ENCODE peak calls at places on chromosomes 13 and 19, in ten cellular contexts. X, L, Y, A, E, P, T, G, J and H are unnamed samples.

GRCh38 chr13:112363867-112364528 is 12.2 kb upstream of the SPACA7 start:
- DNase-seq in X (no peak), L (no peak), Y (no peak), A (no peak), E (no peak), P (no peak), T (no peak), G (no peak), J (no peak), H (no peak)

GRCh38 chr13:40639226-40639681 is 27.2 kb downstream of the FOXO1 start:
- DNase-seq in X (no peak), L (no peak), Y (no peak), A (no peak), E (no peak), P (no peak), T (no peak), G (no peak), J (no peak), H (no peak)

GRCh38 chr13:22662771-22663170 is 518.0 kb upstream of the SGCG start:
- DNase-seq in X (no peak), L (no peak), Y (no peak), A (no peak), E (no peak), P (no peak), T (no peak), G (no peak), J (no peak), H (no peak)

GRCh38 chr19:45179063-45179847 is 671 bp downstream of the BLOC1S3 start:
- DNase-seq in X (no peak), L (peak), Y (peak), A (no peak), E (no peak), P (no peak), T (peak), G (no peak), J (peak), H (no peak)

GRCh38 chr13:113172419-113172926 is 14.0 kb downstream of the PROZ start:
- DNase-seq in X (no peak), L (no peak), Y (no peak), A (no peak), E (no peak), P (no peak), T (no peak), G (no peak), J (no peak), H (no peak)

GRCh38 chr13:109254271-109254670 is 532.1 kb downstream of the IRS2 start:
- DNase-seq in X (no peak), L (no peak), Y (no peak), A (no peak), E (no peak), P (no peak), T (no peak), G (no peak), J (no peak), H (no peak)

GRCh38 chr13:96958286-96958891 is 35.9 kb downstream of the OXGR1 start:
- DNase-seq in X (no peak), L (peak), Y (no peak), A (no peak), E (no peak), P (no peak), T (peak), G (no peak), J (peak), H (no peak)

GRCh38 chr13:73072501-73072900 is 13.7 kb downstream of the KLF5 start:
- DNase-seq in X (no peak), L (no peak), Y (no peak), A (no peak), E (no peak), P (no peak), T (no peak), G (no peak), J (no peak), H (no peak)

GRCh38 chr13:32639502-32640105 is 53.4 kb downstream of the PDS5B start:
- DNase-seq in X (no peak), L (peak), Y (peak), A (peak), E (peak), P (peak), T (peak), G (no peak), J (peak), H (no peak)

GRCh38 chr13:92734545-92734944 is 492.1 kb upstream of the GPC6 start:
- DNase-seq in X (no peak), L (no peak), Y (no peak), A (no peak), E (no peak), P (no peak), T (no peak), G (no peak), J (no peak), H (no peak)

GRCh38 chr19:38830039-38830733 is 1.4 kb downstream of the ECH1 start:
- DNase-seq in X (no peak), L (peak), Y (no peak), A (no peak), E (no peak), P (no peak), T (no peak), G (no peak), J (no peak), H (no peak)

GRCh38 chr13:71621152-71622124 is 245.6 kb downstream of the DACH1 start:
- DNase-seq in X (no peak), L (no peak), Y (no peak), A (no peak), E (no peak), P (no peak), T (no peak), G (no peak), J (no peak), H (no peak)

GRCh38 chr13:93771782-93772181 is 545.2 kb downstream of the GPC6 start:
- DNase-seq in X (no peak), L (peak), Y (no peak), A (no peak), E (no peak), P (no peak), T (no peak), G (no peak), J (no peak), H (no peak)

GRCh38 chr13:38394777-38395504 is 45.3 kb downstream of the UFM1 start:
- DNase-seq in X (no peak), L (no peak), Y (no peak), A (no peak), E (no peak), P (no peak), T (no peak), G (no peak), J (no peak), H (no peak)

GRCh38 chr13:34521166-34521565 is 420.9 kb upstream of the NBEA start:
- DNase-seq in X (no peak), L (no peak), Y (no peak), A (no peak), E (no peak), P (no peak), T (no peak), G (no peak), J (no peak), H (no peak)

GRCh38 chr19:50512112-50512998 is 1.4 kb downstream of the ASPDH start:
- DNase-seq in X (no peak), L (no peak), Y (peak), A (no peak), E (no peak), P (no peak), T (peak), G (no peak), J (no peak), H (peak)

GRCh38 chr19:44626067-44626624 is 12.8 kb downstream of the IGSF23 start:
- DNase-seq in X (peak), L (peak), Y (no peak), A (no peak), E (no peak), P (peak), T (peak), G (peak), J (no peak), H (no peak)

GRCh38 chr13:74191036-74191809 is 57.0 kb upstream of the KLF12 start:
- DNase-seq in X (no peak), L (peak), Y (no peak), A (no peak), E (no peak), P (no peak), T (no peak), G (no peak), J (no peak), H (no peak)

GRCh38 chr13:83890358-83890757 is 8.1 kb upstream of the SLITRK1 start:
- DNase-seq in X (no peak), L (no peak), Y (no peak), A (no peak), E (no peak), P (no peak), T (no peak), G (no peak), J (no peak), H (no peak)

GRCh38 chr13:32125221-32125621 is 93.6 kb downstream of the FRY start:
- DNase-seq in X (no peak), L (peak), Y (no peak), A (no peak), E (peak), P (no peak), T (no peak), G (no peak), J (no peak), H (no peak)

GRCh38 chr13:41311607-41312500 is 787 bp downstream of the NAA16 start:
- DNase-seq in X (no peak), L (peak), Y (peak), A (no peak), E (peak), P (no peak), T (peak), G (no peak), J (peak), H (peak)

GRCh38 chr13:27712421-27712820 is 79.9 kb upstream of the GSX1 start:
- DNase-seq in X (no peak), L (no peak), Y (no peak), A (no peak), E (no peak), P (no peak), T (peak), G (no peak), J (peak), H (no peak)

GRCh38 chr19:36032251-36033104 is at the start of gene CLIP3:
- DNase-seq in X (no peak), L (peak), Y (peak), A (no peak), E (peak), P (no peak), T (no peak), G (peak), J (peak), H (peak)

GRCh38 chr13:113062691-113063090 is 42.9 kb upstream of the F7 start:
- DNase-seq in X (no peak), L (no peak), Y (no peak), A (no peak), E (no peak), P (no peak), T (no peak), G (no peak), J (no peak), H (peak)

GRCh38 chr19:1350861-1351260 is 32.8 kb upstream of the NDUFS7 start:
- DNase-seq in X (no peak), L (no peak), Y (no peak), A (no peak), E (no peak), P (no peak), T (no peak), G (no peak), J (no peak), H (no peak)

GRCh38 chr13:30257433-30258099 is 49.8 kb downstream of the KATNAL1 start:
- DNase-seq in X (no peak), L (peak), Y (no peak), A (no peak), E (no peak), P (no peak), T (no peak), G (no peak), J (no peak), H (no peak)

GRCh38 chr13:98129059-98129741 is 13.7 kb upstream of the FARP1 start:
- DNase-seq in X (no peak), L (peak), Y (no peak), A (no peak), E (no peak), P (no peak), T (no peak), G (no peak), J (no peak), H (no peak)

GRCh38 chr13:30679483-30680330 is 55.6 kb upstream of the ALOX5AP start:
- DNase-seq in X (no peak), L (peak), Y (no peak), A (no peak), E (no peak), P (peak), T (no peak), G (no peak), J (peak), H (no peak)

GRCh38 chr13:44758595-44759221 is 182.6 kb upstream of the TSC22D1 start:
- DNase-seq in X (no peak), L (peak), Y (no peak), A (no peak), E (no peak), P (no peak), T (peak), G (peak), J (no peak), H (no peak)

GRCh38 chr13:44425041-44425814 is 51.6 kb downstream of the SERP2 start:
- DNase-seq in X (no peak), L (no peak), Y (no peak), A (no peak), E (no peak), P (no peak), T (no peak), G (no peak), J (no peak), H (no peak)

GRCh38 chr13:20715340-20715732 is 11.8 kb downstream of the IL17D start:
- DNase-seq in X (no peak), L (no peak), Y (no peak), A (no peak), E (no peak), P (no peak), T (no peak), G (no peak), J (no peak), H (no peak)

GRCh38 chr13:50686547-50686946 is 156.9 kb downstream of the DLEU7 start:
- DNase-seq in X (no peak), L (no peak), Y (no peak), A (no peak), E (no peak), P (no peak), T (no peak), G (no peak), J (no peak), H (no peak)

GRCh38 chr19:55502197-55502952 is 14.1 kb downstream of the SSC5D start:
- DNase-seq in X (no peak), L (no peak), Y (no peak), A (no peak), E (no peak), P (no peak), T (no peak), G (no peak), J (no peak), H (no peak)

GRCh38 chr13:91174886-91175501 is 172.5 kb upstream of the MIR17HG start:
- DNase-seq in X (no peak), L (no peak), Y (no peak), A (no peak), E (no peak), P (no peak), T (no peak), G (no peak), J (no peak), H (no peak)

GRCh38 chr13:30577381-30577780 is 40.3 kb upstream of the USPL1 start:
- DNase-seq in X (no peak), L (peak), Y (no peak), A (no peak), E (no peak), P (no peak), T (no peak), G (peak), J (no peak), H (no peak)

GRCh38 chr13:24187185-24187584 is 26.7 kb downstream of the SPATA13 start:
- DNase-seq in X (no peak), L (peak), Y (no peak), A (no peak), E (no peak), P (no peak), T (no peak), G (no peak), J (no peak), H (no peak)

GRCh38 chr19:46999377-46999776 is 20.3 kb upstream of the NPAS1 start:
- DNase-seq in X (no peak), L (no peak), Y (no peak), A (no peak), E (no peak), P (no peak), T (no peak), G (no peak), J (no peak), H (no peak)

GRCh38 chr19:13441810-13442512 is 64.3 kb downstream of the CACNA1A start:
- DNase-seq in X (peak), L (peak), Y (peak), A (no peak), E (no peak), P (no peak), T (peak), G (peak), J (peak), H (no peak)

GRCh38 chr19:51687791-51688664 is 5.1 kb upstream of the SPACA6 start:
- DNase-seq in X (no peak), L (peak), Y (peak), A (peak), E (peak), P (peak), T (no peak), G (no peak), J (peak), H (peak)

GRCh38 chr19:31148671-31149070 is 200.6 kb downstream of the TSHZ3 start:
- DNase-seq in X (no peak), L (no peak), Y (no peak), A (no peak), E (no peak), P (no peak), T (no peak), G (no peak), J (no peak), H (no peak)

GRCh38 chr19:17557461-17557860 is 2.0 kb downstream of the COLGALT1 start:
- DNase-seq in X (no peak), L (no peak), Y (no peak), A (no peak), E (no peak), P (no peak), T (no peak), G (no peak), J (no peak), H (no peak)

GRCh38 chr19:17555480-17555928 is at the start of gene COLGALT1:
- DNase-seq in X (peak), L (peak), Y (peak), A (peak), E (peak), P (peak), T (peak), G (peak), J (peak), H (peak)

GRCh38 chr19:17554968-17555479 is 425 bp upstream of the COLGALT1 start:
- DNase-seq in X (no peak), L (no peak), Y (no peak), A (no peak), E (no peak), P (no peak), T (no peak), G (no peak), J (no peak), H (no peak)

GRCh38 chr19:17556995-17557394 is 1.5 kb downstream of the COLGALT1 start:
- DNase-seq in X (no peak), L (no peak), Y (no peak), A (no peak), E (no peak), P (no peak), T (no peak), G (no peak), J (no peak), H (no peak)

GRCh38 chr19:17555929-17556813 is 722 bp downstream of the COLGALT1 start:
- DNase-seq in X (no peak), L (peak), Y (peak), A (no peak), E (peak), P (no peak), T (peak), G (no peak), J (peak), H (no peak)
- TF ChIP-seq POLR2A in X (no peak), L (no peak), Y (no peak), A (no peak), E (no peak), P (peak), T (peak), G (peak), J (no peak), H (no peak)

DNA sequence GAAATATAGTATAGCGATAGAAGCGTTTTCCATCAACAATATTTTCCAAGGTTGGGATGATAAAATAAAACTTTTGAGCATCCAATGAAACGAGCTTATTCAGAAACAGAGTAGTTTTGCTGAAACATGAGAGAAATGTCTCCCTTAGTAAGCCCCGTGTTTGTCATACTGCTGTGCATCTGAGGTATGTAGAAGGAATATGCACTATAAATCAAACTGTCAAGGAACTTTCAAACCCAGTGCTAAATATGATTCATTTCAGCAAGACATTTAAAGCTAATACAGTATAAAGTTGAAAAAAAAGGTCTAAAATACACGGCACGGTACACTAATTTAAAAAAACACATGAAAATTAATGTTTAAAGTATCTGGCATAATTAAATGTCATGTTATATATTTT is 546.2 kb downstream of the SLITRK5 start:
- DNase-seq in X (no peak), L (no peak), Y (no peak), A (no peak), E (no peak), P (no peak), T (no peak), G (no peak), J (no peak), H (no peak)
- TF ChIP-seq POLR2A in X (no peak), L (no peak), Y (no peak), A (no peak), E (no peak), P (no peak), T (no peak), G (no peak), J (no peak), H (no peak)

DNA sequence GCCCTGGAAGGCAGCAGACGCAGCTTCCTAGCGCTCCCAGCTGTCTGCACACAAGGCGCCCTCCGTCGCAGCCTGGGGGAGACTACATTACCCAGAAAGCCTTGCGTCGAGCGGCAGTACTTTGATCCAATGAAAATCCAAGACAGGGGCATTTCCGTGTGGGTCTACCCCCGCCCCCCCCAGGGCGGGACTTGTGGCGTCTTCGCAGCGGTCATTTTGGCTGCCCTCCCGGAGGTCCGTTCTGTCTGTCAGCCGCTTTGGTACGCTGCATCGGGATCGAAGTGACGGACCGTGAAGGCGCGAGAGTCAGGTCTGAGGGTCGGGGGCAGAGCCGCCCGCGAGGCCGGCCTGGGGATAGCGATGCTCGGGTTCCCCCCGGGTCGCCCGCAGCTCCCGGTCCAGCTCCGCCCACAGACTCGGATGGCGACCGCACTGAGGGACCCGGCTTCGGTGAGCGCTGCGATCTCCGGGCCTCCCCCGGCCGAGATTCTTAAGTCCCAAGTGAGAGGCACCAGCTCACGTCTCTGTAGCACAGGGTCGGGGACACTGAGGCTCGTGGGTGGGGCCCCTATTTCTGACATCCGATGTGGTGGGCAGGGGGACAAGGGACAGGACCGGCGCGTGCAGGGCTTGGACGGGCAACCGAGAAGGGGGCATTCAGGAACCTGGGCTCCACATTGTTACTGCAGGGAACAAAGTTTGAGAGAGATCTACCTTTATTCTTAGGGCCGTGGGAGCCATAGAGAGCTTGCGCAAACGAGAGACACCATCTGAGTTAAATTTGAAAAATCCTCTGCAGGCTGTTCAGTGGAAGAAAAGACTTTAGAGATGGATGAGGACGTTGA is at the start of gene ZNF211:
- DNase-seq in X (peak), L (peak), Y (peak), A (peak), E (peak), P (peak), T (peak), G (peak), J (peak), H (peak)
- TF ChIP-seq POLR2A in X (peak), L (no peak), Y (no peak), A (no peak), E (no peak), P (peak), T (peak), G (peak), J (no peak), H (no peak)

GRCh38 chr19:41897820-41898219 is 14.8 kb downstream of the ARHGEF1 start:
- DNase-seq in X (no peak), L (no peak), Y (no peak), A (no peak), E (no peak), P (no peak), T (no peak), G (no peak), J (no peak), H (no peak)
- TF ChIP-seq POLR2A in X (no peak), L (no peak), Y (no peak), A (no peak), E (no peak), P (no peak), T (no peak), G (no peak), J (no peak), H (no peak)

GRCh38 chr19:10408511-10409291 is 5.4 kb upstream of the CDC37 start:
- DNase-seq in X (no peak), L (no peak), Y (no peak), A (no peak), E (no peak), P (no peak), T (no peak), G (no peak), J (peak), H (no peak)
- TF ChIP-seq POLR2A in X (no peak), L (no peak), Y (no peak), A (no peak), E (no peak), P (no peak), T (no peak), G (no peak), J (no peak), H (no peak)

GRCh38 chr19:6087074-6087506 is 23.2 kb downstream of the RFX2 start:
- DNase-seq in X (no peak), L (no peak), Y (no peak), A (no peak), E (no peak), P (no peak), T (no peak), G (no peak), J (no peak), H (no peak)
- TF ChIP-seq POLR2A in X (no peak), L (no peak), Y (no peak), A (no peak), E (no peak), P (no peak), T (no peak), G (no peak), J (no peak), H (no peak)